ENCODE peak calls at places on chromosomes 12 and 14, in seven cellular contexts. One of them, this sample, is unnamed.

GRCh38 chr12:77402726-77403125 is 337.4 kb upstream of the E2F7 start:
- DNase-seq in glutamatergic neuron: no peak
- DNase-seq in fibroblast of pulmonary artery: peak
- DNase-seq in endothelial cell of umbilical vein: peak
- DNase-seq in lung: no peak
- DNase-seq in left lung: no peak
- DNase-seq in heart left ventricle: no peak
- DNase-seq in this sample: peak

GRCh38 chr14:106831322-106831720 is 1304.9 kb downstream of the TMEM121 start:
- DNase-seq in glutamatergic neuron: no peak
- DNase-seq in left lung: no peak
- DNase-seq in fibroblast of pulmonary artery: no peak
- DNase-seq in heart left ventricle: no peak
- DNase-seq in endothelial cell of umbilical vein: no peak
- DNase-seq in lung: no peak
- DNase-seq in this sample: no peak

GRCh38 chr12:52907092-52907810 is 2.4 kb upstream of the KRT8 start:
- DNase-seq in endothelial cell of umbilical vein: peak
- DNase-seq in heart left ventricle: no peak
- DNase-seq in lung: peak
- DNase-seq in glutamatergic neuron: no peak
- DNase-seq in fibroblast of pulmonary artery: peak
- DNase-seq in left lung: peak
- DNase-seq in this sample: no peak

GRCh38 chr12:49050507-49051372 is 9.9 kb downstream of the KMT2D start:
- DNase-seq in fibroblast of pulmonary artery: no peak
- DNase-seq in lung: no peak
- DNase-seq in heart left ventricle: no peak
- DNase-seq in glutamatergic neuron: no peak
- DNase-seq in endothelial cell of umbilical vein: no peak
- DNase-seq in left lung: no peak
- DNase-seq in this sample: no peak

GRCh38 chr14:32201816-32202467 is at the start of gene RNU6-7:
- DNase-seq in left lung: no peak
- DNase-seq in heart left ventricle: peak
- DNase-seq in lung: no peak
- DNase-seq in glutamatergic neuron: peak
- DNase-seq in fibroblast of pulmonary artery: peak
- DNase-seq in endothelial cell of umbilical vein: no peak
- DNase-seq in this sample: no peak

GRCh38 chr12:68121143-68121542 is 38.4 kb downstream of the IFNG start:
- DNase-seq in left lung: no peak
- DNase-seq in glutamatergic neuron: no peak
- DNase-seq in fibroblast of pulmonary artery: no peak
- DNase-seq in heart left ventricle: no peak
- DNase-seq in lung: no peak
- DNase-seq in endothelial cell of umbilical vein: no peak
- DNase-seq in this sample: no peak

GRCh38 chr14:90348270-90348669 is 16.5 kb upstream of the NRDE2 start:
- DNase-seq in lung: no peak
- DNase-seq in endothelial cell of umbilical vein: no peak
- DNase-seq in heart left ventricle: no peak
- DNase-seq in left lung: no peak
- DNase-seq in glutamatergic neuron: no peak
- DNase-seq in fibroblast of pulmonary artery: no peak
- DNase-seq in this sample: no peak

GRCh38 chr12:25699454-25699853 is 146.4 kb upstream of the LMNTD1 start:
- DNase-seq in glutamatergic neuron: no peak
- DNase-seq in fibroblast of pulmonary artery: peak
- DNase-seq in heart left ventricle: no peak
- DNase-seq in left lung: no peak
- DNase-seq in lung: no peak
- DNase-seq in endothelial cell of umbilical vein: peak
- DNase-seq in this sample: no peak

GRCh38 chr14:71932229-71932951 is at the start of gene RGS6:
- DNase-seq in heart left ventricle: peak
- DNase-seq in endothelial cell of umbilical vein: no peak
- DNase-seq in left lung: peak
- DNase-seq in glutamatergic neuron: peak
- DNase-seq in fibroblast of pulmonary artery: peak
- DNase-seq in lung: peak
- DNase-seq in this sample: no peak

GRCh38 chr12:28156804-28157203 is 33.5 kb upstream of the CCDC91 start:
- DNase-seq in lung: no peak
- DNase-seq in fibroblast of pulmonary artery: no peak
- DNase-seq in endothelial cell of umbilical vein: no peak
- DNase-seq in left lung: no peak
- DNase-seq in heart left ventricle: no peak
- DNase-seq in glutamatergic neuron: no peak
- DNase-seq in this sample: no peak

GRCh38 chr12:76020731-76021672 is 10.6 kb downstream of the PHLDA1 start:
- DNase-seq in left lung: peak
- DNase-seq in glutamatergic neuron: no peak
- DNase-seq in endothelial cell of umbilical vein: peak
- DNase-seq in fibroblast of pulmonary artery: peak
- DNase-seq in heart left ventricle: no peak
- DNase-seq in lung: no peak
- DNase-seq in this sample: peak

GRCh38 chr12:93571854-93572711 is at the start of gene SOCS2:
- DNase-seq in fibroblast of pulmonary artery: peak
- DNase-seq in lung: no peak
- DNase-seq in heart left ventricle: peak
- DNase-seq in left lung: peak
- DNase-seq in glutamatergic neuron: peak
- DNase-seq in endothelial cell of umbilical vein: peak
- DNase-seq in this sample: no peak

GRCh38 chr12:124909831-124910560 is 4.5 kb downstream of the UBC start:
- DNase-seq in lung: no peak
- DNase-seq in endothelial cell of umbilical vein: no peak
- DNase-seq in heart left ventricle: no peak
- DNase-seq in left lung: no peak
- DNase-seq in fibroblast of pulmonary artery: peak
- DNase-seq in glutamatergic neuron: no peak
- DNase-seq in this sample: no peak

GRCh38 chr14:105095236-105095805 is 30.1 kb upstream of the GPR132 start:
- DNase-seq in lung: no peak
- DNase-seq in glutamatergic neuron: no peak
- DNase-seq in left lung: no peak
- DNase-seq in endothelial cell of umbilical vein: no peak
- DNase-seq in fibroblast of pulmonary artery: no peak
- DNase-seq in heart left ventricle: no peak
- DNase-seq in this sample: no peak

GRCh38 chr14:92539875-92540274 is 26.3 kb downstream of the RIN3 start:
- DNase-seq in endothelial cell of umbilical vein: peak
- DNase-seq in lung: no peak
- DNase-seq in fibroblast of pulmonary artery: peak
- DNase-seq in left lung: peak
- DNase-seq in heart left ventricle: peak
- DNase-seq in glutamatergic neuron: no peak
- DNase-seq in this sample: no peak

GRCh38 chr12:8609061-8609570 is 3.5 kb downstream of the AICDA start:
- DNase-seq in heart left ventricle: no peak
- DNase-seq in endothelial cell of umbilical vein: peak
- DNase-seq in fibroblast of pulmonary artery: peak
- DNase-seq in lung: no peak
- DNase-seq in left lung: no peak
- DNase-seq in glutamatergic neuron: peak
- DNase-seq in this sample: peak

GRCh38 chr12:131752457-131752856 is 41.6 kb downstream of the SFSWAP start:
- DNase-seq in left lung: no peak
- DNase-seq in glutamatergic neuron: no peak
- DNase-seq in heart left ventricle: no peak
- DNase-seq in endothelial cell of umbilical vein: no peak
- DNase-seq in fibroblast of pulmonary artery: no peak
- DNase-seq in lung: no peak
- DNase-seq in this sample: no peak

GRCh38 chr12:726281-727140 is 25.9 kb upstream of the WNK1 start:
- DNase-seq in left lung: no peak
- DNase-seq in fibroblast of pulmonary artery: no peak
- DNase-seq in endothelial cell of umbilical vein: no peak
- DNase-seq in heart left ventricle: no peak
- DNase-seq in lung: no peak
- DNase-seq in glutamatergic neuron: no peak
- DNase-seq in this sample: peak

GRCh38 chr12:6825398-6826124 is 2.6 kb upstream of the P3H3 start:
- DNase-seq in lung: peak
- DNase-seq in heart left ventricle: peak
- DNase-seq in endothelial cell of umbilical vein: peak
- DNase-seq in fibroblast of pulmonary artery: peak
- DNase-seq in left lung: peak
- DNase-seq in glutamatergic neuron: peak
- DNase-seq in this sample: peak

GRCh38 chr12:88393017-88393767 is 187.1 kb downstream of the KITLG start:
- DNase-seq in lung: no peak
- DNase-seq in glutamatergic neuron: no peak
- DNase-seq in left lung: no peak
- DNase-seq in fibroblast of pulmonary artery: peak
- DNase-seq in endothelial cell of umbilical vein: peak
- DNase-seq in heart left ventricle: no peak
- DNase-seq in this sample: no peak
- TF ChIP-seq CTCF in lung: no peak
- TF ChIP-seq CTCF in glutamatergic neuron: peak
- TF ChIP-seq CTCF in left lung: peak
- TF ChIP-seq CTCF in fibroblast of pulmonary artery: peak
- TF ChIP-seq CTCF in endothelial cell of umbilical vein: peak
- TF ChIP-seq CTCF in heart left ventricle: no peak
- TF ChIP-seq CTCF in this sample: peak

GRCh38 chr12:79125358-79125757 is 260.8 kb downstream of the SYT1 start:
- DNase-seq in left lung: no peak
- DNase-seq in heart left ventricle: no peak
- DNase-seq in lung: no peak
- DNase-seq in endothelial cell of umbilical vein: no peak
- DNase-seq in fibroblast of pulmonary artery: no peak
- DNase-seq in glutamatergic neuron: no peak
- DNase-seq in this sample: no peak

GRCh38 chr12:79124385-79124784 is 259.8 kb downstream of the SYT1 start:
- DNase-seq in heart left ventricle: no peak
- DNase-seq in fibroblast of pulmonary artery: no peak
- DNase-seq in lung: no peak
- DNase-seq in glutamatergic neuron: no peak
- DNase-seq in endothelial cell of umbilical vein: no peak
- DNase-seq in left lung: no peak
- DNase-seq in this sample: no peak

GRCh38 chr12:79115743-79116142 is 251.2 kb downstream of the SYT1 start:
- DNase-seq in glutamatergic neuron: no peak
- DNase-seq in heart left ventricle: no peak
- DNase-seq in lung: no peak
- DNase-seq in fibroblast of pulmonary artery: no peak
- DNase-seq in endothelial cell of umbilical vein: no peak
- DNase-seq in left lung: no peak
- DNase-seq in this sample: no peak

GRCh38 chr12:79119796-79120195 is 255.2 kb downstream of the SYT1 start:
- DNase-seq in left lung: no peak
- DNase-seq in heart left ventricle: no peak
- DNase-seq in lung: no peak
- DNase-seq in endothelial cell of umbilical vein: no peak
- DNase-seq in fibroblast of pulmonary artery: no peak
- DNase-seq in glutamatergic neuron: peak
- DNase-seq in this sample: no peak

DNA sequence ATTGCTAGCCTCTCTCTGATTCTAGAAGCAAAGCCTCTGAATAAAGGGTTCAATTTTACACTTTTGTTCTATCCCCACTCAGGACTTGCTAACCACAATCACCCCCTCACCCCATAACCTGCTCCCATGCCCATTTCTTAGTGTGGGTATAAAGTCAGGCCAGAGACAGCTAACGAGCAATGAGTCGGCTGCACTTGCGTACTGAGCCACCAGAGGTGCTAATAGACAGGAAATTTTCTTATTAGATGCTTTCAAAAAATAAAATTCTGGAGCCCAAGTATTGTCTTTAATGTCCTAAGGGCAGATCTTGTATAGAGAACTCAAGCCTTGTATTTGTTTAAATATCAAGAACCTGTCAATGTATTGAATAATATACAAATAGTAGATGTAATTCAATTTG is 256.9 kb downstream of the SYT1 start:
- DNase-seq in heart left ventricle: no peak
- DNase-seq in glutamatergic neuron: no peak
- DNase-seq in left lung: no peak
- DNase-seq in lung: no peak
- DNase-seq in endothelial cell of umbilical vein: peak
- DNase-seq in fibroblast of pulmonary artery: peak
- DNase-seq in this sample: no peak
- TF ChIP-seq CTCF in heart left ventricle: no peak
- TF ChIP-seq CTCF in glutamatergic neuron: peak
- TF ChIP-seq CTCF in left lung: no peak
- TF ChIP-seq CTCF in lung: no peak
- TF ChIP-seq CTCF in endothelial cell of umbilical vein: peak
- TF ChIP-seq CTCF in fibroblast of pulmonary artery: peak
- TF ChIP-seq CTCF in this sample: peak

DNA sequence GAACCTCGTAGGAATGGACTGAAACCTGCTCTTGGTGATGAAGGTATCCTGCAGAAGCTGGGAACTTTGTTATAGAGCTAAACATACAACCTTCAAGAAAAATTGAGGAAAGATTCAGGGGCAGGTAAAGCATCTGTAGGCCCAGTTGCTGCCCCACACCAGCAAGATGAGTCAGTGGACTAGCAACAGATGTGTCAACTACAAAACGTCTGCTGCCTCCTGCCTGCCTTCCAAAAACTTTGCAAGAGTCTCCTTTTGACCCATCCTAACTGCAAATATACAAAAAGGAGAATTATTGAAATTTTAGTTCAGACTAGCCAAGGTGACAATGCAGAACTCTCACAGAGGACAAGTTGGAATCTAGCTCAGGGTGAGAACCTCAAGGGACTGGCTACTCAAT is 60.9 kb upstream of the TMTC1 start:
- DNase-seq in glutamatergic neuron: no peak
- DNase-seq in heart left ventricle: no peak
- DNase-seq in endothelial cell of umbilical vein: no peak
- DNase-seq in left lung: no peak
- DNase-seq in fibroblast of pulmonary artery: peak
- DNase-seq in lung: no peak
- DNase-seq in this sample: no peak
- TF ChIP-seq CTCF in glutamatergic neuron: no peak
- TF ChIP-seq CTCF in heart left ventricle: no peak
- TF ChIP-seq CTCF in endothelial cell of umbilical vein: no peak
- TF ChIP-seq CTCF in left lung: no peak
- TF ChIP-seq CTCF in fibroblast of pulmonary artery: no peak
- TF ChIP-seq CTCF in lung: no peak
- TF ChIP-seq CTCF in this sample: no peak

DNA sequence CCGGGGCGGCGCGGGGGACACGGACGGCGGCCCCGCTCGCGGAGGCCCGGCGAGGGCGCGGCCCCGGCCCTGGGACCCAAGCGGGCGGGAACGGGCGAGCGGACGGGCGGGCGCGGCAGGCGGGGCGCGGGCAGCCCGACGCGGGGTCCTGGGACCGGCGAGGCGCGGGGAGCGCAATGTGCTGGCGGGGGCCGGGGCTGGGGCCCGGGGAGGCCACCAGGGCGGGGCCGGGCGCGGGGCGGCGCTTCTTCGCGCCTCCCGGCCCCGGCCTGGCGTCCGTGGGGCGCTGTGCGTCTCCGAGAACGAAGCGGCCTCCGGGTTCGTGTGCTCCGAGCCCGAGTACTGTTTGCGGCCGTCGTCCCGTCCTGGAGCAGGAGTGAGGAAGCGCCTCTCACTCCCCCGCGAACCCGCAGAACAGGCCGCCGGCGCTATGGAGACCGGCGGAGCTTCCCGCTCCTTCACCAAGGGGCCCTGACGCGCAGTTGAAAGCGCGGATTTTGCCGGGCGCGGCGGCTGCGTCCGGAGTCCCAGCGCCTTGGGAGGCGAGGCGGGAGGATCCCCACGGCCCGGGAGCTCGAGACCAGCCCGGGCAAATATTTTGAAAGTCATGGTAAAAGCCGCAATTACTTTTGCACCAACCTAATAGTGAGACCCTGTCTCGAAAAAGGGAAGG is 415 bp upstream of the ANKLE2 start:
- DNase-seq in glutamatergic neuron: peak
- DNase-seq in endothelial cell of umbilical vein: peak
- DNase-seq in fibroblast of pulmonary artery: peak
- DNase-seq in left lung: peak
- DNase-seq in heart left ventricle: peak
- DNase-seq in lung: peak
- DNase-seq in this sample: peak
- TF ChIP-seq CTCF in glutamatergic neuron: no peak
- TF ChIP-seq CTCF in endothelial cell of umbilical vein: peak
- TF ChIP-seq CTCF in fibroblast of pulmonary artery: no peak
- TF ChIP-seq CTCF in left lung: no peak
- TF ChIP-seq CTCF in heart left ventricle: peak
- TF ChIP-seq CTCF in lung: no peak
- TF ChIP-seq CTCF in this sample: no peak

This sample was measured in AG10803.